ENCODE peak calls at places on chromosome 11, in seven cellular contexts. One of them, this sample, is unnamed.

GRCh38 chr11:87306260-87306861 is 268.6 kb downstream of the TMEM135 start:
- DNase-seq in AG10803: no peak
- DNase-seq in iPS DF 6.9: no peak
- DNase-seq in iris pigment epithelial cell: no peak
- DNase-seq in A172: no peak
- DNase-seq in trophoblast cell: no peak
- DNase-seq in fibroblast of lung: no peak
- DNase-seq in this sample: no peak

GRCh38 chr11:6604081-6604626 is 580 bp downstream of the ILK start:
- DNase-seq in AG10803: peak; percentile 68
- DNase-seq in iPS DF 6.9: no peak
- DNase-seq in iris pigment epithelial cell: peak; percentile 76
- DNase-seq in A172: peak; percentile 64
- DNase-seq in trophoblast cell: peak; percentile 51
- DNase-seq in fibroblast of lung: peak; percentile 73
- DNase-seq in this sample: no peak

GRCh38 chr11:10934293-10934850 is 76.5 kb upstream of the ZBED5 start:
- DNase-seq in AG10803: no peak
- DNase-seq in iPS DF 6.9: no peak
- DNase-seq in iris pigment epithelial cell: no peak
- DNase-seq in A172: no peak
- DNase-seq in trophoblast cell: peak; percentile 24
- DNase-seq in fibroblast of lung: no peak
- DNase-seq in this sample: no peak

GRCh38 chr11:9972917-9973504 is 309.1 kb downstream of the SWAP70 start:
- DNase-seq in AG10803: peak; percentile 87
- DNase-seq in iPS DF 6.9: no peak
- DNase-seq in iris pigment epithelial cell: peak; percentile 70
- DNase-seq in A172: peak; percentile 48
- DNase-seq in trophoblast cell: peak; percentile 73
- DNase-seq in fibroblast of lung: peak; percentile 75
- DNase-seq in this sample: no peak

GRCh38 chr11:115498354-115498753 is 5.9 kb downstream of the CADM1 start:
- DNase-seq in AG10803: no peak
- DNase-seq in iPS DF 6.9: no peak
- DNase-seq in iris pigment epithelial cell: no peak
- DNase-seq in A172: no peak
- DNase-seq in trophoblast cell: no peak
- DNase-seq in fibroblast of lung: no peak
- DNase-seq in this sample: no peak

GRCh38 chr11:36945384-36945783 is 347.3 kb upstream of the RAG2 start:
- DNase-seq in AG10803: peak; percentile 2
- DNase-seq in iPS DF 6.9: no peak
- DNase-seq in iris pigment epithelial cell: peak; percentile 5
- DNase-seq in A172: no peak
- DNase-seq in trophoblast cell: peak; percentile 3
- DNase-seq in fibroblast of lung: peak; percentile 13
- DNase-seq in this sample: no peak

GRCh38 chr11:74720596-74721478 is 10.4 kb downstream of the CHRDL2 start:
- DNase-seq in AG10803: peak; percentile 26
- DNase-seq in iPS DF 6.9: no peak
- DNase-seq in iris pigment epithelial cell: peak; percentile 36
- DNase-seq in A172: no peak
- DNase-seq in trophoblast cell: peak; percentile 55
- DNase-seq in fibroblast of lung: peak; percentile 87
- DNase-seq in this sample: no peak

GRCh38 chr11:3188496-3189192 is 23.5 kb upstream of the OSBPL5 start:
- DNase-seq in AG10803: no peak
- DNase-seq in iPS DF 6.9: no peak
- DNase-seq in iris pigment epithelial cell: no peak
- DNase-seq in A172: no peak
- DNase-seq in trophoblast cell: no peak
- DNase-seq in fibroblast of lung: no peak
- DNase-seq in this sample: peak; percentile 51

GRCh38 chr11:23778971-23779370 is 717.9 kb upstream of the LUZP2 start:
- DNase-seq in AG10803: peak; percentile 41
- DNase-seq in iPS DF 6.9: no peak
- DNase-seq in iris pigment epithelial cell: peak; percentile 63
- DNase-seq in A172: peak; percentile 22
- DNase-seq in trophoblast cell: peak; percentile 12
- DNase-seq in fibroblast of lung: peak; percentile 17
- DNase-seq in this sample: no peak

GRCh38 chr11:119999220-119999619 is 138.7 kb downstream of the TRIM29 start:
- DNase-seq in AG10803: no peak
- DNase-seq in iPS DF 6.9: no peak
- DNase-seq in iris pigment epithelial cell: no peak
- DNase-seq in A172: no peak
- DNase-seq in trophoblast cell: no peak
- DNase-seq in fibroblast of lung: no peak
- DNase-seq in this sample: no peak

GRCh38 chr11:2794419-2794795 is 91.2 kb downstream of the CDKN1C start:
- DNase-seq in AG10803: no peak
- DNase-seq in iPS DF 6.9: no peak
- DNase-seq in iris pigment epithelial cell: no peak
- DNase-seq in A172: no peak
- DNase-seq in trophoblast cell: no peak
- DNase-seq in fibroblast of lung: no peak
- DNase-seq in this sample: peak; percentile 34

GRCh38 chr11:134630896-134631295 is 218.9 kb upstream of the B3GAT1 start:
- DNase-seq in AG10803: no peak
- DNase-seq in iPS DF 6.9: no peak
- DNase-seq in iris pigment epithelial cell: no peak
- DNase-seq in A172: no peak
- DNase-seq in trophoblast cell: no peak
- DNase-seq in fibroblast of lung: no peak
- DNase-seq in this sample: no peak

GRCh38 chr11:63444181-63444580 is 46.8 kb downstream of the PLAAT5 start:
- DNase-seq in AG10803: no peak
- DNase-seq in iPS DF 6.9: no peak
- DNase-seq in iris pigment epithelial cell: peak; percentile 10
- DNase-seq in A172: no peak
- DNase-seq in trophoblast cell: no peak
- DNase-seq in fibroblast of lung: no peak
- DNase-seq in this sample: no peak

This sample was measured in H1.